ENCODE peak calls at places on chromosomes 7 and 10, in six cellular contexts. One of them, this sample, is unnamed.

GRCh38 chr7:1706381-1706720 is 36.3 kb downstream of the ELFN1 start:
- DNase-seq in T-helper 2 cell: no peak
- DNase-seq in activated CD8-positive, alpha-beta memory T cell treated with anti-CD3 and anti-CD28 coated beads, Interleukin-2, amount 10 ng/mL, durations not matched to agents 7 days and 5 days: peak
- DNase-seq in B cell: peak
- DNase-seq in occipital lobe: no peak
- DNase-seq in WTC11: no peak
- DNase-seq in this sample: no peak

GRCh38 chr10:30847199-30847598 is 184.5 kb downstream of the ZNF438 start:
- DNase-seq in T-helper 2 cell: no peak
- DNase-seq in activated CD8-positive, alpha-beta memory T cell treated with anti-CD3 and anti-CD28 coated beads, Interleukin-2, amount 10 ng/mL, durations not matched to agents 7 days and 5 days: no peak
- DNase-seq in B cell: no peak
- DNase-seq in occipital lobe: no peak
- DNase-seq in WTC11: no peak
- DNase-seq in this sample: no peak

GRCh38 chr7:159154243-159154642 is 9.6 kb upstream of the VIPR2 start:
- DNase-seq in T-helper 2 cell: no peak
- DNase-seq in activated CD8-positive, alpha-beta memory T cell treated with anti-CD3 and anti-CD28 coated beads, Interleukin-2, amount 10 ng/mL, durations not matched to agents 7 days and 5 days: no peak
- DNase-seq in B cell: no peak
- DNase-seq in occipital lobe: no peak
- DNase-seq in WTC11: peak
- DNase-seq in this sample: no peak

GRCh38 chr7:1169409-1170368 is 9.7 kb upstream of the ZFAND2A start:
- DNase-seq in T-helper 2 cell: peak
- DNase-seq in activated CD8-positive, alpha-beta memory T cell treated with anti-CD3 and anti-CD28 coated beads, Interleukin-2, amount 10 ng/mL, durations not matched to agents 7 days and 5 days: peak
- DNase-seq in B cell: peak
- DNase-seq in occipital lobe: no peak
- DNase-seq in WTC11: peak
- DNase-seq in this sample: peak

GRCh38 chr7:29327455-29327854 is 132.9 kb downstream of the CHN2 start:
- DNase-seq in T-helper 2 cell: no peak
- DNase-seq in activated CD8-positive, alpha-beta memory T cell treated with anti-CD3 and anti-CD28 coated beads, Interleukin-2, amount 10 ng/mL, durations not matched to agents 7 days and 5 days: no peak
- DNase-seq in B cell: no peak
- DNase-seq in occipital lobe: no peak
- DNase-seq in WTC11: no peak
- DNase-seq in this sample: no peak

GRCh38 chr10:122113161-122113944 is 124.4 kb downstream of the TACC2 start:
- DNase-seq in T-helper 2 cell: no peak
- DNase-seq in activated CD8-positive, alpha-beta memory T cell treated with anti-CD3 and anti-CD28 coated beads, Interleukin-2, amount 10 ng/mL, durations not matched to agents 7 days and 5 days: no peak
- DNase-seq in B cell: no peak
- DNase-seq in occipital lobe: no peak
- DNase-seq in WTC11: peak
- DNase-seq in this sample: peak

GRCh38 chr7:128879939-128880746 is 17.5 kb downstream of the ATP6V1F start:
- DNase-seq in T-helper 2 cell: no peak
- DNase-seq in activated CD8-positive, alpha-beta memory T cell treated with anti-CD3 and anti-CD28 coated beads, Interleukin-2, amount 10 ng/mL, durations not matched to agents 7 days and 5 days: no peak
- DNase-seq in B cell: no peak
- DNase-seq in occipital lobe: peak
- DNase-seq in WTC11: peak
- DNase-seq in this sample: peak

GRCh38 chr7:41693150-41693997 is 9.5 kb downstream of the INHBA start:
- DNase-seq in T-helper 2 cell: no peak
- DNase-seq in activated CD8-positive, alpha-beta memory T cell treated with anti-CD3 and anti-CD28 coated beads, Interleukin-2, amount 10 ng/mL, durations not matched to agents 7 days and 5 days: no peak
- DNase-seq in B cell: no peak
- DNase-seq in occipital lobe: no peak
- DNase-seq in WTC11: no peak
- DNase-seq in this sample: no peak

GRCh38 chr10:92901819-92902234 is 53.5 kb downstream of the EXOC6 start:
- DNase-seq in T-helper 2 cell: peak
- DNase-seq in activated CD8-positive, alpha-beta memory T cell treated with anti-CD3 and anti-CD28 coated beads, Interleukin-2, amount 10 ng/mL, durations not matched to agents 7 days and 5 days: no peak
- DNase-seq in B cell: no peak
- DNase-seq in occipital lobe: no peak
- DNase-seq in WTC11: no peak
- DNase-seq in this sample: no peak

GRCh38 chr7:47759056-47759706 is 177.3 kb upstream of the TNS3 start:
- DNase-seq in T-helper 2 cell: no peak
- DNase-seq in activated CD8-positive, alpha-beta memory T cell treated with anti-CD3 and anti-CD28 coated beads, Interleukin-2, amount 10 ng/mL, durations not matched to agents 7 days and 5 days: no peak
- DNase-seq in B cell: no peak
- DNase-seq in occipital lobe: no peak
- DNase-seq in WTC11: no peak
- DNase-seq in this sample: no peak

GRCh38 chr7:42931447-42931833 is 534 bp downstream of the PSMA2 start:
- DNase-seq in T-helper 2 cell: no peak
- DNase-seq in activated CD8-positive, alpha-beta memory T cell treated with anti-CD3 and anti-CD28 coated beads, Interleukin-2, amount 10 ng/mL, durations not matched to agents 7 days and 5 days: peak
- DNase-seq in B cell: no peak
- DNase-seq in occipital lobe: no peak
- DNase-seq in WTC11: no peak
- DNase-seq in this sample: peak

GRCh38 chr10:1526427-1527055 is 210.8 kb downstream of the ADARB2 start:
- DNase-seq in T-helper 2 cell: no peak
- DNase-seq in activated CD8-positive, alpha-beta memory T cell treated with anti-CD3 and anti-CD28 coated beads, Interleukin-2, amount 10 ng/mL, durations not matched to agents 7 days and 5 days: no peak
- DNase-seq in B cell: no peak
- DNase-seq in occipital lobe: no peak
- DNase-seq in WTC11: no peak
- DNase-seq in this sample: no peak

GRCh38 chr10:19563424-19564141 is 252.6 kb upstream of the PLXDC2 start:
- DNase-seq in T-helper 2 cell: no peak
- DNase-seq in activated CD8-positive, alpha-beta memory T cell treated with anti-CD3 and anti-CD28 coated beads, Interleukin-2, amount 10 ng/mL, durations not matched to agents 7 days and 5 days: no peak
- DNase-seq in B cell: no peak
- DNase-seq in occipital lobe: no peak
- DNase-seq in WTC11: no peak
- DNase-seq in this sample: no peak

GRCh38 chr7:41107938-41108448 is 594.9 kb downstream of the INHBA start:
- DNase-seq in T-helper 2 cell: no peak
- DNase-seq in activated CD8-positive, alpha-beta memory T cell treated with anti-CD3 and anti-CD28 coated beads, Interleukin-2, amount 10 ng/mL, durations not matched to agents 7 days and 5 days: no peak
- DNase-seq in B cell: no peak
- DNase-seq in occipital lobe: no peak
- DNase-seq in WTC11: no peak
- DNase-seq in this sample: no peak

GRCh38 chr10:78906734-78907385 is 161.9 kb upstream of the ZMIZ1 start:
- DNase-seq in T-helper 2 cell: no peak
- DNase-seq in activated CD8-positive, alpha-beta memory T cell treated with anti-CD3 and anti-CD28 coated beads, Interleukin-2, amount 10 ng/mL, durations not matched to agents 7 days and 5 days: peak
- DNase-seq in B cell: peak
- DNase-seq in occipital lobe: no peak
- DNase-seq in WTC11: no peak
- DNase-seq in this sample: no peak

GRCh38 chr10:101310528-101311439 is 43.2 kb upstream of the BTRC start:
- DNase-seq in T-helper 2 cell: no peak
- DNase-seq in activated CD8-positive, alpha-beta memory T cell treated with anti-CD3 and anti-CD28 coated beads, Interleukin-2, amount 10 ng/mL, durations not matched to agents 7 days and 5 days: no peak
- DNase-seq in B cell: no peak
- DNase-seq in occipital lobe: peak
- DNase-seq in WTC11: peak
- DNase-seq in this sample: no peak